ENCODE peak calls at places on chromosomes 2 and 18, in five cellular contexts. V is Karpas-422; K is stimulated activated CD4-positive, alpha-beta T cell treated with anti-CD3 and anti-CD28 coated beads, Interleukin-4, amount 100 ng/mL, for 4 hours; X is astrocyte; L is NCI-H2029 treated with DMSO at 0.1 percent for 48 hours. P is an unnamed sample.
A peak's percentile ranks its signal among the peaks of the same experiment; 100 is the strongest.

GRCh38 chr2:214019973-214020345 is 390.9 kb upstream of the VWC2L start:
- DNase-seq in V (no peak), K (no peak), X (no peak), L (no peak), P (no peak)

GRCh38 chr2:28084564-28084963 is 194.0 kb downstream of the BABAM2 start:
- DNase-seq in V (no peak), K (no peak), X (peak; percentile 65), L (no peak), P (no peak)

GRCh38 chr18:67354692-67355091 is 161.8 kb downstream of the DSEL start:
- DNase-seq in V (no peak), K (no peak), X (no peak), L (no peak), P (no peak)

GRCh38 chr18:3451989-3452749 is 2.2 kb downstream of the TGIF1 start:
- DNase-seq in V (peak; percentile 67), K (peak; percentile 26), X (peak; percentile 71), L (no peak), P (peak; percentile 35)

GRCh38 chr2:32937602-32938450 is 8.9 kb upstream of the LTBP1 start:
- DNase-seq in V (no peak), K (no peak), X (peak; percentile 46), L (no peak), P (no peak)

GRCh38 chr2:207115715-207116364 is 49.9 kb downstream of the KLF7 start:
- DNase-seq in V (no peak), K (no peak), X (no peak), L (no peak), P (peak; percentile 87)

GRCh38 chr2:98324181-98324580 is 22.1 kb upstream of the CNGA3 start:
- DNase-seq in V (no peak), K (no peak), X (peak; percentile 40), L (no peak), P (no peak)

GRCh38 chr2:205704101-205704741 is 21.9 kb downstream of the NRP2 start:
- DNase-seq in V (no peak), K (no peak), X (peak; percentile 85), L (no peak), P (peak; percentile 64)

GRCh38 chr2:2769481-2770431 is 438.7 kb upstream of the MYT1L start:
- DNase-seq in V (no peak), K (no peak), X (no peak), L (no peak), P (peak; percentile 28)

GRCh38 chr2:111617299-111617803 is 266.6 kb downstream of the ANAPC1 start:
- DNase-seq in V (no peak), K (no peak), X (peak; percentile 67), L (no peak), P (no peak)

GRCh38 chr2:105297211-105297610 is 32.3 kb downstream of the TGFBRAP1 start:
- DNase-seq in V (no peak), K (no peak), X (no peak), L (no peak), P (no peak)

GRCh38 chr2:211836409-211836808 is 702.2 kb downstream of the ERBB4 start:
- DNase-seq in V (no peak), K (no peak), X (no peak), L (peak; percentile 63), P (no peak)

GRCh38 chr2:236712304-236712703 is 142.7 kb downstream of the ACKR3 start:
- DNase-seq in V (no peak), K (no peak), X (peak; percentile 71), L (no peak), P (no peak)

GRCh38 chr2:63740020-63740419 is 101.7 kb upstream of the UGP2 start:
- DNase-seq in V (no peak), K (no peak), X (no peak), L (no peak), P (no peak)

GRCh38 chr2:225056330-225057073 is 14.2 kb upstream of the DOCK10 start:
- DNase-seq in V (no peak), K (no peak), X (peak; percentile 24), L (no peak), P (no peak)

GRCh38 chr2:226687641-226688253 is 111.9 kb downstream of the IRS1 start:
- DNase-seq in V (no peak), K (no peak), X (peak; percentile 7), L (peak; percentile 60), P (no peak)

GRCh38 chr2:112821142-112821541 is 15.4 kb downstream of the IL1B start:
- DNase-seq in V (no peak), K (no peak), X (no peak), L (no peak), P (no peak)

GRCh38 chr2:15751477-15751876 is 159.8 kb downstream of the DDX1 start:
- DNase-seq in V (no peak), K (no peak), X (no peak), L (no peak), P (no peak)

GRCh38 chr18:60623331-60623730 is 250.8 kb upstream of the MC4R start:
- DNase-seq in V (no peak), K (no peak), X (no peak), L (no peak), P (no peak)

GRCh38 chr2:220440731-220441130 is 813.3 kb downstream of the SLC4A3 start:
- DNase-seq in V (no peak), K (no peak), X (no peak), L (no peak), P (no peak)

GRCh38 chr2:189581354-189582139 is 961 bp upstream of the SLC40A1 start:
- DNase-seq in V (no peak), K (no peak), X (no peak), L (no peak), P (no peak)

GRCh38 chr2:62343206-62343605 is 147.3 kb downstream of the B3GNT2 start:
- DNase-seq in V (no peak), K (no peak), X (no peak), L (no peak), P (no peak)

GRCh38 chr2:32743480-32744236 is 115.8 kb downstream of the TTC27 start:
- DNase-seq in V (no peak), K (no peak), X (peak; percentile 44), L (no peak), P (no peak)

GRCh38 chr2:205908491-205909193 is 177.3 kb downstream of the INO80D start:
- DNase-seq in V (no peak), K (no peak), X (no peak), L (no peak), P (no peak)

GRCh38 chr2:8761529-8762164 is 75.8 kb downstream of the KIDINS220 start:
- DNase-seq in V (peak; percentile 71), K (no peak), X (peak; percentile 12), L (no peak), P (peak; percentile 75)

GRCh38 chr2:218877331-218877730 is 3.3 kb upstream of the WNT10A start:
- DNase-seq in V (no peak), K (no peak), X (no peak), L (no peak), P (no peak)

GRCh38 chr2:215698566-215698965 is 262.7 kb upstream of the FN1 start:
- DNase-seq in V (no peak), K (no peak), X (peak; percentile 100), L (no peak), P (no peak)

GRCh38 chr18:28791101-28791500 is 614.2 kb upstream of the CDH2 start:
- DNase-seq in V (no peak), K (no peak), X (no peak), L (no peak), P (no peak)

GRCh38 chr2:107542314-107542740 is 284.4 kb upstream of the RGPD4 start:
- DNase-seq in V (no peak), K (no peak), X (no peak), L (no peak), P (peak; percentile 2)